ENCODE peak calls at places on chromosomes 12 and 14, in five cellular contexts. F is omental fat pad, C is hippocampal formation, W is HFF-Myc, A is cardiac muscle cell. V is an unnamed sample.

GRCh38 chr12:112198120-112198733 is 72.9 kb downstream of the TRAFD1 start:
- DNase-seq in F (no peak), C (peak), W (peak), A (peak), V (no peak)

GRCh38 chr12:47767197-47767724 is 5.8 kb upstream of the SLC48A1 start:
- DNase-seq in F (no peak), C (peak), W (no peak), A (peak), V (no peak)

GRCh38 chr12:64610660-64611429 is 550 bp downstream of the RASSF3 start:
- DNase-seq in F (peak), C (peak), W (no peak), A (peak), V (no peak)

GRCh38 chr12:31118831-31119530 is 45.3 kb downstream of the DDX11 start:
- DNase-seq in F (no peak), C (no peak), W (no peak), A (peak), V (no peak)

GRCh38 chr12:106984588-106985137 is 2.3 kb downstream of the MTERF2 start:
- DNase-seq in F (no peak), C (no peak), W (no peak), A (no peak), V (no peak)

GRCh38 chr12:67663121-67663520 is 14.6 kb downstream of the DYRK2 start:
- DNase-seq in F (no peak), C (no peak), W (no peak), A (peak), V (no peak)

GRCh38 chr12:64189530-64189929 is 32.6 kb downstream of the KICS2 start:
- DNase-seq in F (no peak), C (no peak), W (no peak), A (no peak), V (no peak)

GRCh38 chr12:68119724-68120211 is 39.8 kb downstream of the IFNG start:
- DNase-seq in F (no peak), C (no peak), W (no peak), A (no peak), V (no peak)

GRCh38 chr12:42320796-42321195 is 5.1 kb downstream of the ZCRB1 start:
- DNase-seq in F (no peak), C (no peak), W (no peak), A (no peak), V (no peak)

GRCh38 chr14:22131749-22132476 is 457.1 kb downstream of the DAD1 start:
- DNase-seq in F (no peak), C (no peak), W (no peak), A (no peak), V (no peak)

GRCh38 chr12:96516472-96517417 is 27.4 kb downstream of the CFAP54 start:
- DNase-seq in F (peak), C (peak), W (peak), A (peak), V (peak)

GRCh38 chr14:89004195-89004594 is 179.7 kb downstream of the TTC8 start:
- DNase-seq in F (no peak), C (no peak), W (no peak), A (peak), V (no peak)

GRCh38 chr12:130715996-130716917 is at the start of gene RIMBP2:
- DNase-seq in F (no peak), C (no peak), W (no peak), A (peak), V (no peak)

GRCh38 chr12:57156701-57157403 is 9.4 kb upstream of the LRP1-AS start:
- DNase-seq in F (no peak), C (no peak), W (no peak), A (no peak), V (no peak)

GRCh38 chr14:94052662-94053061 is 26.5 kb downstream of the OTUB2 start:
- DNase-seq in F (no peak), C (no peak), W (no peak), A (no peak), V (no peak)

GRCh38 chr12:88578821-88579518 is 1.3 kb downstream of the KITLG start:
- DNase-seq in F (no peak), C (no peak), W (no peak), A (no peak), V (no peak)

GRCh38 chr12:110813298-110813697 is 33.5 kb upstream of the CCDC63 start:
- DNase-seq in F (no peak), C (no peak), W (no peak), A (no peak), V (no peak)

GRCh38 chr14:91159906-91160305 is 46.0 kb downstream of the DGLUCY start:
- DNase-seq in F (no peak), C (no peak), W (no peak), A (no peak), V (no peak)

GRCh38 chr14:63486729-63487128 is 56.4 kb downstream of the PPP2R5E start:
- DNase-seq in F (no peak), C (no peak), W (no peak), A (no peak), V (no peak)

GRCh38 chr14:97878727-97879126 is 1081.5 kb downstream of the VRK1 start:
- DNase-seq in F (no peak), C (no peak), W (no peak), A (peak), V (no peak)

GRCh38 chr14:67532998-67533753 is at the start of gene PLEKHH1:
- DNase-seq in F (no peak), C (peak), W (no peak), A (peak), V (no peak)

GRCh38 chr12:96401061-96401871 is 1.0 kb upstream of the CDK17 start:
- DNase-seq in F (no peak), C (no peak), W (peak), A (peak), V (no peak)

GRCh38 chr14:100443643-100444042 is 120.5 kb downstream of the SLC25A47 start:
- DNase-seq in F (no peak), C (no peak), W (no peak), A (no peak), V (no peak)